ENCODE peak calls at places on chromosomes 5 and 9, in eight cellular contexts. U is body of pancreas, D is spleen, Q is PC-9, P is uterus, E is lower lobe of right lung, X is IMR-90, R is psoas muscle. Z is an unnamed sample. For H3K4me1, the result is how much of the 10 kb centered on the place peaks cover.

GRCh38 chr5:61277190-61277589 is 54.9 kb upstream of the ZSWIM6 start:
- DNase-seq in U (no peak), D (no peak), Q (no peak), P (no peak), E (no peak), X (peak), R (no peak), Z (no peak)

GRCh38 chr5:135327429-135328127 is 71.5 kb downstream of the MACROH2A1 start:
- DNase-seq in U (no peak), D (no peak), Q (no peak), P (no peak), E (no peak), X (no peak), R (no peak), Z (no peak)

GRCh38 chr5:81268797-81269196 is 32.6 kb upstream of the ZCCHC9 start:
- DNase-seq in U (no peak), D (no peak), Q (no peak), P (no peak), E (no peak), X (peak), R (no peak), Z (no peak)

GRCh38 chr5:133942589-133943474 is 25.6 kb downstream of the C5orf15 start:
- DNase-seq in U (no peak), D (no peak), Q (no peak), P (no peak), E (no peak), X (no peak), R (no peak), Z (no peak)

GRCh38 chr5:172941067-172941516 is 18.1 kb upstream of the RPL26L1 start:
- DNase-seq in U (no peak), D (no peak), Q (no peak), P (no peak), E (no peak), X (no peak), R (no peak), Z (no peak)

GRCh38 chr5:55172051-55172899 is 702 bp downstream of the CDC20B start:
- DNase-seq in U (peak), D (no peak), Q (peak), P (peak), E (no peak), X (peak), R (no peak), Z (no peak)

GRCh38 chr5:135193213-135194125 is 159.4 kb upstream of the PITX1 start:
- DNase-seq in U (no peak), D (no peak), Q (no peak), P (no peak), E (no peak), X (peak), R (no peak), Z (no peak)

GRCh38 chr5:148401604-148402003 is 17.8 kb downstream of the FBXO38 start:
- DNase-seq in U (no peak), D (no peak), Q (no peak), P (no peak), E (no peak), X (peak), R (no peak), Z (no peak)

GRCh38 chr5:61450880-61451279 is 118.8 kb downstream of the ZSWIM6 start:
- DNase-seq in U (peak), D (no peak), Q (peak), P (no peak), E (no peak), X (peak), R (no peak), Z (no peak)

GRCh38 chr5:59190746-59191145 is 607.9 kb downstream of the RAB3C start:
- DNase-seq in U (no peak), D (no peak), Q (no peak), P (no peak), E (no peak), X (no peak), R (no peak), Z (no peak)

GRCh38 chr5:102539598-102539997 is 40.8 kb upstream of the SLCO6A1 start:
- DNase-seq in U (no peak), D (no peak), Q (no peak), P (no peak), E (no peak), X (no peak), R (no peak), Z (no peak)

GRCh38 chr9:137956688-137957385 is 79.3 kb downstream of the CACNA1B start:
- DNase-seq in U (no peak), D (no peak), Q (no peak), P (no peak), E (no peak), X (no peak), R (no peak), Z (no peak)

GRCh38 chr5:62155988-62156387 is 150.0 kb upstream of the KIF2A start:
- DNase-seq in U (no peak), D (no peak), Q (no peak), P (no peak), E (no peak), X (no peak), R (no peak), Z (no peak)

GRCh38 chr5:169811023-169811422 is 169.3 kb downstream of the INSYN2B start:
- DNase-seq in U (no peak), D (no peak), Q (no peak), P (no peak), E (no peak), X (no peak), R (no peak), Z (no peak)

GRCh38 chr9:112507281-112507680 is 20.7 kb downstream of the KIAA1958 start:
- DNase-seq in U (no peak), D (no peak), Q (no peak), P (no peak), E (no peak), X (no peak), R (no peak), Z (no peak)

GRCh38 chr5:135107986-135108385 is 74.0 kb upstream of the PITX1 start:
- DNase-seq in U (no peak), D (peak), Q (no peak), P (no peak), E (no peak), X (no peak), R (no peak), Z (peak)

GRCh38 chr5:111129938-111130337 is 37.8 kb downstream of the WDR36 start:
- DNase-seq in U (no peak), D (no peak), Q (no peak), P (no peak), E (no peak), X (peak), R (no peak), Z (no peak)

GRCh38 chr5:164202338-164202737 is 696.9 kb downstream of the MAT2B start:
- DNase-seq in U (no peak), D (no peak), Q (no peak), P (no peak), E (no peak), X (peak), R (no peak), Z (no peak)

GRCh38 chr5:38515081-38515480 is 41.4 kb downstream of the LIFR start:
- DNase-seq in U (no peak), D (no peak), Q (no peak), P (no peak), E (no peak), X (no peak), R (no peak), Z (no peak)

GRCh38 chr5:947626-948471 is 55.2 kb downstream of the TRIP13 start:
- DNase-seq in U (no peak), D (no peak), Q (no peak), P (peak), E (no peak), X (no peak), R (no peak), Z (no peak)

GRCh38 chr5:142823176-142823575 is 53.0 kb downstream of the ARHGAP26 start:
- DNase-seq in U (no peak), D (no peak), Q (no peak), P (no peak), E (no peak), X (no peak), R (no peak), Z (no peak)

GRCh38 chr5:73940026-73940425 is 314.0 kb downstream of the ARHGEF28 start:
- DNase-seq in U (no peak), D (no peak), Q (no peak), P (no peak), E (no peak), X (peak), R (no peak), Z (no peak)

GRCh38 chr9:110531776-110532175 is 47.8 kb downstream of the SVEP1 start:
- DNase-seq in U (no peak), D (no peak), Q (no peak), P (no peak), E (no peak), X (peak), R (no peak), Z (no peak)

GRCh38 chr9:115921301-115921700 is 232.3 kb upstream of the PAPPA start:
- DNase-seq in U (no peak), D (no peak), Q (no peak), P (no peak), E (no peak), X (peak), R (peak), Z (no peak)

GRCh38 chr9:79684059-79684458 is 112.3 kb downstream of the TLE4 start:
- DNase-seq in U (no peak), D (no peak), Q (no peak), P (no peak), E (no peak), X (no peak), R (no peak), Z (no peak)

GRCh38 chr5:138876811-138877210 is 1.7 kb upstream of the LRRTM2 start:
- DNase-seq in U (no peak), D (no peak), Q (no peak), P (no peak), E (no peak), X (no peak), R (no peak), Z (no peak)

GRCh38 chr9:114845373-114845772 is 39.5 kb upstream of the TNFSF15 start:
- DNase-seq in U (no peak), D (no peak), Q (no peak), P (no peak), E (no peak), X (no peak), R (no peak), Z (no peak)

GRCh38 chr5:149381986-149382338 is 2.9 kb upstream of the IL17B start:
- DNase-seq in U (peak), D (peak), Q (peak), P (peak), E (peak), X (peak), R (peak), Z (peak)

GRCh38 chr5:93513298-93513697 is 67.7 kb downstream of the NR2F1-AS1 start:
- DNase-seq in U (no peak), D (no peak), Q (no peak), P (no peak), E (no peak), X (no peak), R (no peak), Z (no peak)

GRCh38 chr5:154734670-154735248 is 20.4 kb upstream of the LARP1 start:
- DNase-seq in U (no peak), D (no peak), Q (no peak), P (no peak), E (no peak), X (no peak), R (no peak), Z (no peak)

GRCh38 chr5:154221371-154221896 is 30.9 kb downstream of the GALNT10 start:
- DNase-seq in U (no peak), D (no peak), Q (peak), P (no peak), E (peak), X (peak), R (peak), Z (no peak)

GRCh38 chr5:135086326-135086725 is 52.3 kb upstream of the PITX1 start:
- DNase-seq in U (no peak), D (peak), Q (no peak), P (no peak), E (no peak), X (no peak), R (no peak), Z (peak)

GRCh38 chr9:17928228-17928627 is 349.4 kb downstream of the SH3GL2 start:
- DNase-seq in U (no peak), D (no peak), Q (no peak), P (no peak), E (no peak), X (no peak), R (no peak), Z (no peak)

GRCh38 chr5:56357426-56357825 is 124.3 kb upstream of the ANKRD55 start:
- DNase-seq in U (no peak), D (no peak), Q (no peak), P (no peak), E (no peak), X (no peak), R (no peak), Z (no peak)

GRCh38 chr9:70257991-70258691 is 637 bp upstream of the SMC5 start:
- DNase-seq in U (no peak), D (peak), Q (no peak), P (no peak), E (peak), X (peak), R (no peak), Z (peak)

GRCh38 chr9:70260606-70261005 is 1.8 kb downstream of the SMC5 start:
- DNase-seq in U (no peak), D (no peak), Q (no peak), P (no peak), E (no peak), X (no peak), R (no peak), Z (no peak)

GRCh38 chr9:70260007-70260443 is 1.2 kb downstream of the SMC5 start:
- DNase-seq in U (peak), D (peak), Q (peak), P (no peak), E (peak), X (no peak), R (no peak), Z (no peak)

GRCh38 chr9:70258692-70259511 is at the start of gene SMC5:
- DNase-seq in U (peak), D (peak), Q (peak), P (peak), E (peak), X (peak), R (peak), Z (peak)

DNA sequence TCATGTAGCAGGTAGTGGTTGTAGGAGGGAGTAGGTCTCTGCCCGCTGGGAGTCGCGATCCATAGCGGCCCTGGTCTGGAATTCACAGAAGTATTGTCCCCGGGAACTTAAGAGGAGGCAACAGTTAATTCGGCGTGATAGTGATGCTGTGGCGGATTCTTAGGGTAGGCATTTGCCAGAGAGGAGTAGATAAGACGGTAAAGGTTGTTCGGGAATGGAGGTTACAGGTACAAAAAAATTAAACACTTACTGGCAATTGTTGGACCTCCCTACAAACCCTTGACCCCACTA is 679 bp downstream of the SMC5 start:
- DNase-seq in U (no peak), D (no peak), Q (no peak), P (no peak), E (no peak), X (no peak), R (no peak), Z (no peak)
- H3K4me1 ChIP-seq in U (half or more), D (half or more), Q (half or more), P (under half), E (half or more), X (under half), R (half or more), Z (under half)

DNA sequence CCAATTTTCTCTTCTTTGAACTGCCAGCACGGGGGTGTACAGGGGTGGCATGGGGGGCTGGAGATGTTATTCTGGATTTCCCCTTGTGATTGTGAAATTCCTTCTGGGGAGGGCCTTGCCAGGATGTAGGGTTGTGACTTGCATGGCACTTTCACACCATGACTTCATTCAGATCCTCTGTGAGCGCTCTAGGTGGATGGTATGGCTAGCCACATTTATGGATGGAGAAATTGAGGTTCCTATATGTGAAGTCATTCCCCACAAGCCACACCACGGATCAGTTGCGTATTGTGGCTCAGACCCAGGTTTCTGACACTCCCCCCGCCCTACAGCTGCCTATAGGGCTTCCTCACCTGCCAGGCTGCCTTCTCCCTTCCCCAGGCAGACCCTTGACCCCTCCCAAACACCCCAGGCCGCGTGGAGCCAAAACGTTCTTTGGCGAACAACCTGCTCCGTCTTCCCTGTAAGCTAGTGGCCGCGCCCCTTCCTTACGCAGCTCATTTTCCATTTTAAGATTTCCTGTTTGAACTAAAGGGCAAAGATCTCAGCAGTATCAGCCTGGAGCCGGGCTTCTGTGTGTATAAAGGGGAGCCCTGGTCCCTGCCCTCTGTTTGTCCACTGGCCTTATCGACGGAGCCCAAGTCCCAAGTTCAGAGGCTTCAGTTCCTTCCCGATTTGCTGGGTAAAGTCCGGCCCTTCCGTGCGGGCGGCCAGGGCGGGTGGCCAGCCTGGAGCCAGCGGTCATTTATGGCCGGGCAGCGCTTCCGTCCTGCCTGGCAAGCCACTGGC is 97.8 kb upstream of the KLF4 start:
- DNase-seq in U (peak), D (peak), Q (peak), P (no peak), E (peak), X (no peak), R (peak), Z (peak)
- H3K27ac ChIP-seq in U (peak), D (peak), Q (peak), P (peak), E (peak), X (no peak), R (peak), Z (peak)

DNA sequence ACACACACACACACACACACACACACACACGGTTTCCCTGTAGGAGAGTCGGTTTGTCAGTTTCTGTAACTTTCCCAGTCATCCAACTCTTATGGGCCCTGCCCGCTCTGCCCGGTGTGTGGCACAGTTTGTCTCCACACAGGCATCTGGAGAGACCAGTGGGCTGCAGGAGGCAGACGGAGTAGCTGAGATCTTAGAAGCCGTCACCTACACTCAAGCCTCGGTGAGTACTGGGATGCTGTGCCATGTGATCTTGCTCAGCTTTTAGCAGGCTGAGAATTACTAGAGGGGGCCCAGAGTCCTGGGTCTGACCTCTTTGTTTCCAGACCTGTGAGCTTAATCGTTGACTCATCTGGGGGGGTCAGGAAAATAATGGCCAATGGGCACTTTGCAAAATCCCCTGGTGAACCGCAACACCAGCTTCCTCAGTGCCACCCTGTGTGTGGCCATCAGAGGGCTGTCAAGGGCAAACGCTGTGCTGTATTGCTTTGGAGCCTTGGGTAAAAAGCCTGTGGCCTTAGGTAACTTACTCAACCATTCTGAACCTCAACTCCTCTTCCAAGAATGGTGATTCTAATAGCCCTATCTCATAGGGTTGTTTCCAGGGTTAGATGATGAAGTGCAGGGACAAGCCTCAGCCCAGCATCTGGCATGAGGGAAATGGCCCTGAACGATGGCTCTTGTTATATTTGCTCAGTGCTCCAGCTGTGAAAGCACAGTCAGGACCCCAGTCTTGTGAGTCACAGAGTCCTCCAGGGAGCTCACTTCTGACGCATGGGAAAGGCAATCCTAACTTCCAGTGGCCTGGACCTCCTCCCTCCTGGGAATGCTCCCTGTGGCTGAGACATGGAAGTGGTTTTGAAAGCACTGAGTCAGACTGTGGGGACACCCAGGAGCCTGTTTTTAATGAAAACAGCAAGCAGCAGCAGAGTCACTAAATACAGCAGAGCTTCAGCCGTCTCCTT is 45.6 kb downstream of the COL15A1 start:
- DNase-seq in U (no peak), D (no peak), Q (peak), P (peak), E (no peak), X (peak), R (peak), Z (no peak)
- TF ChIP-seq CTCF in U (no peak), D (no peak), Q (peak), P (no peak), E (no peak), X (peak), R (no peak), Z (no peak)

GRCh38 chr5:68240771-68241170 is 25.2 kb downstream of the PIK3R1 start:
- DNase-seq in U (no peak), D (no peak), Q (no peak), P (no peak), E (no peak), X (no peak), R (no peak), Z (no peak)
- H3K4me1 ChIP-seq in U (under half), D (half or more), Q (under half), P (under half), E (half or more), X (under half), R (half or more), Z (half or more)

GRCh38 chr9:98038958-98039357 is 17.6 kb upstream of the NANS start:
- DNase-seq in U (no peak), D (no peak), Q (no peak), P (no peak), E (no peak), X (no peak), R (no peak), Z (no peak)

GRCh38 chr9:98031935-98032334 is 24.6 kb upstream of the NANS start:
- DNase-seq in U (no peak), D (no peak), Q (no peak), P (no peak), E (no peak), X (peak), R (no peak), Z (no peak)

GRCh38 chr9:98031169-98031568 is 25.4 kb upstream of the NANS start:
- DNase-seq in U (no peak), D (no peak), Q (no peak), P (no peak), E (no peak), X (no peak), R (no peak), Z (no peak)

GRCh38 chr9:98037362-98037761 is 19.2 kb upstream of the NANS start:
- DNase-seq in U (no peak), D (no peak), Q (peak), P (no peak), E (peak), X (peak), R (peak), Z (no peak)

GRCh38 chr9:98034593-98035546 is 21.7 kb upstream of the NANS start:
- DNase-seq in U (peak), D (peak), Q (peak), P (peak), E (peak), X (peak), R (peak), Z (peak)
- H3K27ac ChIP-seq in U (no peak), D (peak), Q (peak), P (no peak), E (no peak), X (peak), R (peak), Z (no peak)

Z was measured in upper lobe of right lung.